ENCODE peak calls at places on chromosomes 1 and 21, in four cellular contexts. One of them, this sample, is unnamed.

GRCh38 chr1:159929155-159930051 is 4.1 kb upstream of the TAGLN2 start:
- DNase-seq in fibroblast of lung: no peak
- DNase-seq in sigmoid colon: no peak
- DNase-seq in transverse colon: no peak
- DNase-seq in this sample: no peak

GRCh38 chr1:111690306-111690617 is 48.9 kb downstream of the INKA2 start:
- DNase-seq in fibroblast of lung: peak
- DNase-seq in sigmoid colon: peak
- DNase-seq in transverse colon: peak
- DNase-seq in this sample: peak

GRCh38 chr1:165073402-165074007 is 283.0 kb downstream of the LMX1A start:
- DNase-seq in fibroblast of lung: peak
- DNase-seq in sigmoid colon: no peak
- DNase-seq in transverse colon: no peak
- DNase-seq in this sample: peak

GRCh38 chr1:168081373-168082007 is 55.2 kb downstream of the GPR161 start:
- DNase-seq in fibroblast of lung: peak
- DNase-seq in sigmoid colon: peak
- DNase-seq in transverse colon: no peak
- DNase-seq in this sample: peak

GRCh38 chr1:10045480-10046355 is 13.0 kb downstream of the UBE4B start:
- DNase-seq in fibroblast of lung: peak
- DNase-seq in sigmoid colon: peak
- DNase-seq in transverse colon: no peak
- DNase-seq in this sample: no peak

GRCh38 chr1:39653546-39654031 is 14.1 kb upstream of the HEYL start:
- DNase-seq in fibroblast of lung: peak
- DNase-seq in sigmoid colon: peak
- DNase-seq in transverse colon: peak
- DNase-seq in this sample: peak

GRCh38 chr1:159341736-159342135 is 39.6 kb downstream of the FCER1A start:
- DNase-seq in fibroblast of lung: no peak
- DNase-seq in sigmoid colon: no peak
- DNase-seq in transverse colon: no peak
- DNase-seq in this sample: peak

GRCh38 chr1:192936313-192937018 is 122.7 kb downstream of the UCHL5 start:
- DNase-seq in fibroblast of lung: no peak
- DNase-seq in sigmoid colon: no peak
- DNase-seq in transverse colon: no peak
- DNase-seq in this sample: peak

GRCh38 chr1:39657402-39657801 is 14.5 kb downstream of the NT5C1A start:
- DNase-seq in fibroblast of lung: no peak
- DNase-seq in sigmoid colon: no peak
- DNase-seq in transverse colon: no peak
- DNase-seq in this sample: no peak

GRCh38 chr1:1021860-1022259 is 1.9 kb downstream of the AGRN start:
- DNase-seq in fibroblast of lung: peak
- DNase-seq in sigmoid colon: no peak
- DNase-seq in transverse colon: no peak
- DNase-seq in this sample: peak

GRCh38 chr1:209199822-209200221 is 383.7 kb upstream of the CAMK1G start:
- DNase-seq in fibroblast of lung: peak
- DNase-seq in sigmoid colon: no peak
- DNase-seq in transverse colon: peak
- DNase-seq in this sample: no peak

GRCh38 chr1:200075938-200076546 is 48.5 kb downstream of the NR5A2 start:
- DNase-seq in fibroblast of lung: peak
- DNase-seq in sigmoid colon: no peak
- DNase-seq in transverse colon: no peak
- DNase-seq in this sample: peak

GRCh38 chr1:224865510-224865909 is 64.0 kb upstream of the DNAH14 start:
- DNase-seq in fibroblast of lung: no peak
- DNase-seq in sigmoid colon: no peak
- DNase-seq in transverse colon: no peak
- DNase-seq in this sample: no peak

GRCh38 chr1:66176012-66176715 is 357.8 kb upstream of the SGIP1 start:
- DNase-seq in fibroblast of lung: peak
- DNase-seq in sigmoid colon: no peak
- DNase-seq in transverse colon: no peak
- DNase-seq in this sample: peak

GRCh38 chr1:27527223-27527856 is 37.4 kb upstream of the WASF2 start:
- DNase-seq in fibroblast of lung: no peak
- DNase-seq in sigmoid colon: peak
- DNase-seq in transverse colon: peak
- DNase-seq in this sample: no peak

GRCh38 chr1:223186800-223187199 is 43.8 kb upstream of the TLR5 start:
- DNase-seq in fibroblast of lung: no peak
- DNase-seq in sigmoid colon: no peak
- DNase-seq in transverse colon: no peak
- DNase-seq in this sample: no peak

GRCh38 chr1:76254165-76255043 is 179.9 kb downstream of the ST6GALNAC3 start:
- DNase-seq in fibroblast of lung: peak
- DNase-seq in sigmoid colon: no peak
- DNase-seq in transverse colon: no peak
- DNase-seq in this sample: peak

GRCh38 chr1:27430903-27431653 is 38.7 kb downstream of the GPR3 start:
- DNase-seq in fibroblast of lung: peak
- DNase-seq in sigmoid colon: no peak
- DNase-seq in transverse colon: no peak
- DNase-seq in this sample: peak

GRCh38 chr1:56566040-56566774 is 13.2 kb downstream of the PLPP3 start:
- DNase-seq in fibroblast of lung: no peak
- DNase-seq in sigmoid colon: no peak
- DNase-seq in transverse colon: no peak
- DNase-seq in this sample: no peak

DNA sequence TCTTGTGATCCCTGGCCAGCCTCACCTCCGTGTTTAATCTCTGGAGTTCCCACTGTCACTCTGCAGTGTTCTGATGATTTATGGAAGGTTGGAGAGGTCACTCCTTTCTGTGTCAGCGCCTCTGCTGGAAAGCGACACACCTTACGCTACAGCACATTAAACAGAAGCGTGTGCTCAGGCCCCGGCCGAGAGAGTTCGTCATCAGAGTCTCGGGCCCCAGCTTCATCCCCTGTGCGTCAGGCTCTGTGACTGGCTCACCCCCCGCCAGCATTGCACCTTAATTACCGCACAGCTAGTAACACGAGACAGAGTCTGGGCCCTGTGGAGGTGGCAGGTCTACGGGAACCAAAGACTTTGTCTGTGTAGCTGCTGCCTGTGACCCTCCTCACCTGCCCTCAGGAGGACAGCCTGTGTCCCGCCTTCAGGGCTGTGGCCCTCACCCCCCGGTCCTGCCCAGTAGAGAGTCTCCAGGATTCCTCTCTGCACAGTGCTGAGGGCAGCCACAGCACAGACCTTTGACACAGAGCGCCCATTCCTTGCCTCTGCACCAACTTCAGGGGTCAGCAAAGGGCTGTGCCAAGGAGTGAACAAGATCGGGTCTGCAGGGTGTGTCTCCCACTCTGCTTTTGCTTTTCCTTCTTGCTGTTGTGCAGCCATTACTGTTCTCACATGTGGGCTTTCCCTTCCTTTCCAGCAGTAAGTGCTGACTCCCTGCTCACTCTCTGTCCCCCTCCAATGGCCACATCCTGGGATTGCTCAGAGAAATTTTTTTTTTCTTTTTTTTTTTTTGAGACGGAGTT is 157.6 kb downstream of the PGBD5 start:
- DNase-seq in fibroblast of lung: peak
- DNase-seq in sigmoid colon: no peak
- DNase-seq in transverse colon: peak
- DNase-seq in this sample: peak
- TF ChIP-seq CTCF in fibroblast of lung: peak
- TF ChIP-seq CTCF in sigmoid colon: peak
- TF ChIP-seq CTCF in transverse colon: peak
- TF ChIP-seq CTCF in this sample: peak

GRCh38 chr1:81023187-81023724 is 777.5 kb upstream of the ADGRL2 start:
- DNase-seq in fibroblast of lung: no peak
- DNase-seq in sigmoid colon: no peak
- DNase-seq in transverse colon: no peak
- DNase-seq in this sample: no peak

GRCh38 chr1:81020506-81020905 is 780.2 kb upstream of the ADGRL2 start:
- DNase-seq in fibroblast of lung: no peak
- DNase-seq in sigmoid colon: no peak
- DNase-seq in transverse colon: no peak
- DNase-seq in this sample: no peak

GRCh38 chr1:81021134-81021533 is 779.6 kb upstream of the ADGRL2 start:
- DNase-seq in fibroblast of lung: no peak
- DNase-seq in sigmoid colon: no peak
- DNase-seq in transverse colon: no peak
- DNase-seq in this sample: no peak
- TF ChIP-seq CTCF in fibroblast of lung: no peak
- TF ChIP-seq CTCF in sigmoid colon: no peak
- TF ChIP-seq CTCF in transverse colon: no peak
- TF ChIP-seq CTCF in this sample: no peak

DNA sequence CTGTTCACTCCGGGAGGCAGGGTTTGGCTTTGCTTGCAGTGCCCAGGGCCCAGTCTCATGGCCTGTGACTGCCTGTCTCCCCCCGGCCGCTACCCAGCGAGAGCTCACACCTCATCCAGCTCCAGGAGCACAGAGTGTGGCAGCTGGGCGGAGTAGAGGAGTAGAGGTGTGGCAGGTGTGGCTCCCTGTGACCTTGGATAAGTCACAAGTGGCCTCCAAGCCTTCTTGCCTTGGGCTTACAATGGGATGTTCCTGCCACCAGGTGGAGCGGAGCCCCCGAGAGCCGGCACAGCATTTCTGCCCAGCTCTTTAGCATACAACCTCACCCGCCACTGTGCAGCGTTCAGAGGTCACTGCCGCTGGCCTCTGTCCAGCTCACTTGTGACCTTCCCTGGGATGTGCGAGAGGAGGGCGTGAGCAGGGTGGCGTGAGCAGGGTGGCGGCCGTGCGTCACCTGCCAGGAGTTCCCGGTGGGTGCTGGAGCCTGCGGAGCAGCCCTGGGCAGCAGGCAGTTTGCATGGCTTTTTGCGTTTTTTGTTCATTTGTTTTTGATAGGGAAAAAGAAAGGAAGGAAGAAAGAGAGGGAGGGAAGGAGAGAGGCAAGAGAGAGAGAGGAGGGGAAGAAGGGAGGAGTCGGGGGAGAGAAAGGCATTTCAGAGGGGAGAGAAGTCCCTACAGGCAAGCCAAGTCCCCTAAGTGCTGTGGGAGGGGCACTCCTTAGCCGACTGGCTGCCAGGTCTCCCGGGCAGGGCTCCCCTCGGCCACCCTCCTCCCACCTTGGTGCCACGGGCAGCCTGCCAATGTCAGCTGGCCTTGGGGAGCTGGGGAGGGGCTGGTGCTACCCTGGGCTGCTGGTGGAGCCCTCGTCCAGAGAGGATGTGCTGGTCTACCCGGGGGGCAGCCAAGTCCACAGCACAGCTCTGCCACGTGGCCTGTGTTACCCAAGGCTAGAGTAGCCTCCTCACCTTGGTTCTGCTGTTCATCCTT is 42.6 kb downstream of the CRYAA start:
- DNase-seq in fibroblast of lung: peak
- DNase-seq in sigmoid colon: peak
- DNase-seq in transverse colon: peak
- DNase-seq in this sample: no peak
- TF ChIP-seq CTCF in fibroblast of lung: no peak
- TF ChIP-seq CTCF in sigmoid colon: no peak
- TF ChIP-seq CTCF in transverse colon: peak
- TF ChIP-seq CTCF in this sample: no peak

GRCh38 chr21:34546556-34546955 is 34.5 kb upstream of the KCNE1 start:
- DNase-seq in fibroblast of lung: no peak
- DNase-seq in sigmoid colon: no peak
- DNase-seq in transverse colon: no peak
- DNase-seq in this sample: no peak

GRCh38 chr21:34543017-34543416 is 31.0 kb upstream of the KCNE1 start:
- DNase-seq in fibroblast of lung: no peak
- DNase-seq in sigmoid colon: no peak
- DNase-seq in transverse colon: peak
- DNase-seq in this sample: no peak

GRCh38 chr21:34544032-34544496 is 32.1 kb upstream of the KCNE1 start:
- DNase-seq in fibroblast of lung: peak
- DNase-seq in sigmoid colon: no peak
- DNase-seq in transverse colon: peak
- DNase-seq in this sample: peak

GRCh38 chr21:34548782-34549376 is 36.9 kb upstream of the KCNE1 start:
- DNase-seq in fibroblast of lung: no peak
- DNase-seq in sigmoid colon: no peak
- DNase-seq in transverse colon: no peak
- DNase-seq in this sample: peak

DNA sequence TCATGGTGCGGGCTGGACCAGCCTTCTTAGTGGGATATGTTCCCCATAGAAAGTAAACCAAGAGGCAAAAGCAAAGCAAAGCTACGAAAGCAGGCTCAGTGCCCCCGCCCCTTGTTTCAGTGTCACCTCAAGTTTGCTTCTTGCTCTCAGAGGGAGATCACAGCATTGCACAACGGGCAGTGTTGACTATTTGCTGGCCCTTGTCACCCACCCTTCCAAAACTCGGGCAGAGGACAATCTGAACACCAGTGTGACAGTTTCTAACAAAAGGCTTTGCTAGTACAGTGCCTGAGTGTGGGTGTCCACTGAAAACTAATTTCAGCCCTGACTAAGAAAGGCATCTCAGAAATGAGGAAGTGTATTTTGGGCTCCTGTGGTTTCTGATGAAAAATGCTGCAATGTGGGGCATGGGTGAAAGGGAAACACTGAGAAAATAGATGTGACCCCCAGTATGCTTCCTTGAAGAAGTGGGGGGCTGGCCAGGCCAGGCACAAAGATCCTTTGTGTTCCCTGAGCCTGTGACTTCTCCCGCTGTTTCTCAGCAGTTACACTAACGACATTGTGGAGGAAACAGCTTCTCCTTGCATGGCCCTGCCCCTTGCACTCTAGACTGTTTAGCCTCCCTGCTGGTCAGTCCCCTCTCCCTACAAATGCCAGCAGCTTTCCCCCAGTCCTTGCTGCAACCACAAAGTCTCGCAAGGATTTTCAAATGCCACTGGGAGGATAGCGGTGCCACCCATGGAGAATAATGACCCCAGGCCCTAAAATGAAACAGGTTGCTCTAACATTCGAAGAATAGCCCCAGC is 33.3 kb upstream of the KCNE1 start:
- DNase-seq in fibroblast of lung: peak
- DNase-seq in sigmoid colon: peak
- DNase-seq in transverse colon: peak
- DNase-seq in this sample: no peak
- TF ChIP-seq CTCF in fibroblast of lung: no peak
- TF ChIP-seq CTCF in sigmoid colon: no peak
- TF ChIP-seq CTCF in transverse colon: no peak
- TF ChIP-seq CTCF in this sample: no peak

DNA sequence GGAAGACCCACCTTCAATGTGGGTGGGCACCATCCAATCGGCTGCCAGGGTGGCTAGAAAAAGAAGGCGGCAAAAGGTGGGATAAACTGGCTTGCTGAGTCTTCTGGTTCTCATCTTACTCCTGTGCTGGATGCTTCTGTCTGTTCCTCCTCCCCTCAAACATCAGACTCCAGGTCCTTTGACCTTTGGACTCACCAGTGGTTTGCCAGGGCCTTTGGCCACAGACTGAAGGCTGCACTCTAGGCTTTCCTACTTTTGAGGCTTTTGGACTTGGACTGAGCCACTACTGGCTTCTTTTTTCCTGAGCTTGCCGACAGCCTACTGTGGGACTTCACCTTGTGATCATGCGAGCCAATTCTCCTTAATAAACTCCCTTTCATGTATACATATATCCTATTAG is 55.9 kb downstream of the VCAM1 start:
- DNase-seq in fibroblast of lung: no peak
- DNase-seq in sigmoid colon: no peak
- DNase-seq in transverse colon: no peak
- DNase-seq in this sample: no peak
- TF ChIP-seq CTCF in fibroblast of lung: no peak
- TF ChIP-seq CTCF in sigmoid colon: no peak
- TF ChIP-seq CTCF in transverse colon: no peak
- TF ChIP-seq CTCF in this sample: no peak